ENCODE peak calls at places on chromosomes 2 and 18, in six cellular contexts. R is body of pancreas, B is stomach, F is GM23248, U is IMR-90, C is spleen. K is an unnamed sample.

GRCh38 chr18:14144628-14144895 is 12.3 kb upstream of the ZNF519 start:
- DNase-seq in U (no peak), F (no peak), B (no peak), R (no peak), C (no peak), K (no peak)

GRCh38 chr18:23136326-23137092 is 1.2 kb downstream of the CABLES1 start:
- DNase-seq in F (peak; percentile 67), B (peak; percentile 40), R (no peak), U (no peak), C (peak; percentile 86), K (no peak)

GRCh38 chr18:52046842-52047241 is 293.2 kb upstream of the DCC start:
- DNase-seq in R (no peak), U (no peak), F (no peak), C (no peak), B (no peak), K (no peak)

GRCh38 chr2:142707318-142707717 is 170.1 kb upstream of the KYNU start:
- DNase-seq in R (no peak), B (no peak), U (no peak), F (no peak), C (no peak), K (no peak)

GRCh38 chr2:216298719-216299118 is 73.6 kb downstream of the MARCHF4 start:
- DNase-seq in F (peak; percentile 95), R (no peak), U (peak; percentile 90), C (no peak), B (no peak), K (no peak)

GRCh38 chr2:56287974-56288373 is 104.2 kb downstream of the CCDC85A start:
- DNase-seq in R (no peak), C (no peak), U (no peak), B (no peak), F (peak; percentile 61), K (no peak)

GRCh38 chr18:56402872-56403516 is 235.4 kb downstream of the TXNL1 start:
- DNase-seq in R (no peak), F (peak; percentile 91), B (no peak), U (peak; percentile 90), C (no peak), K (no peak)

GRCh38 chr18:6055711-6056110 is 160.4 kb upstream of the TMEM200C start:
- DNase-seq in F (peak; percentile 82), C (no peak), B (no peak), U (peak; percentile 96), R (no peak), K (no peak)

GRCh38 chr2:33583194-33583938 is 15.7 kb downstream of the FAM98A start:
- DNase-seq in C (no peak), R (peak; percentile 27), U (peak; percentile 52), B (no peak), F (peak; percentile 72), K (peak; percentile 25)

GRCh38 chr2:162840598-162841246 is 2.2 kb upstream of the KCNH7 start:
- DNase-seq in B (peak; percentile 45), F (peak; percentile 62), U (peak; percentile 38), R (peak; percentile 75), C (no peak), K (no peak)
- H3K4me3 ChIP-seq in B (no peak overlapping the region), F (no peak overlapping the region), U (no peak overlapping the region), R (no peak overlapping the region), C (no peak overlapping the region), K (no peak overlapping the region)

GRCh38 chr2:11512431-11512830 is 21.4 kb upstream of the GREB1 start:
- DNase-seq in B (no peak), F (no peak), C (no peak), U (no peak), R (no peak), K (no peak)
- H3K4me1 ChIP-seq in B (no peaks in the 10 kb centered on the region), F (no peaks in the 10 kb centered on the region), C (no peaks in the 10 kb centered on the region), U (no peaks in the 10 kb centered on the region), R (no peaks in the 10 kb centered on the region), K (peaks cover 12% of the 10 kb centered on the region)

DNA sequence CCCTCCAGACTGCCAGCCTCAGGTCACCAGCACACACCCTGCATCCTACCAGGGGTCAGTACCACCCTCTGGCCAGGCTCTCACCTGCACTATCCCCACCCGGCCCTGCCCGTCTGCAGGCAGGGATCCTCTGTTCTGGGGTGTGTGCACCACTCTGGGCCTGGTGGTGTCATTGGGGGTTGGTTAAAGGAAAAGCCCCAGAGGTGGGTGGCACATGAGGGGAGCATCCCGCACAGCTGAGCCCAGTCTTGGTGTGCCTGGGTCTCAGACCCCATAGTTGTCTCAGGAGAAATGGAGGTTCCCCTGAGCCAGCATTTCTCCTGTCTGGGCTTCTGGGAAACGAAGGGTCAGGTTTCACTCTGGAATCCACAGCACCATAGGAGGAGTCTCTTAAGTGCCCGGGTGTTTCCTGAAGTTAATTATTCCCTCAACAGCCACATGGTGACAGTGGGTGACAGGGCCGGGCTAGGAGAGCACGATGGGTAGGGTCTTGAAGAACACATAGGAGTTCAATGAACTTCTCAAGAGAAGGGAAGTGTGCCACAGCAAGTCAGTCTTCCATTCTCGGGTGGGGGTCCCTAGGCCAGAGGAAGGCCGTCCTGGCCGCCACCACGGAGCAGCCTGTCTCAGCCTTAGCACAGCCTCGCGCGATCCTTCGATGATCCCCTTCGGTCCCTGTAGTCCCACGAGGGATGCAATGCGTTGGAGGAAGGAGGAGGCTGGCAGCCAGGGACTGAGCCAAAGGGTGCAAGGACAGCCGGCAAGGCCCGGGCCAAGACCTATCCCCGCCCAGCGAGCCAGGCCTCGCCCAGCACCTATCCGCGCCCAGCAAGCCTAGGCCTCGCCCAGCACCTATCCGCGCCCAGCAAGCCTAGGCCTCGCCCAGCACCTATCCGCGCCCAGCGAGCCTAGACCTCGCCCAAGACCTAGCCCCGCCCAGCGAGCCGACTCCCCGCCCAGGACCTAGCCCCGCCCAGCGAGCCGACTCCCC is 1.1 kb upstream of the FARP2 start:
- DNase-seq in U (peak; percentile 51), R (peak; percentile 93), B (peak; percentile 93), C (peak; percentile 96), F (peak; percentile 36), K (peak; percentile 96)
- H3K4me3 ChIP-seq in U (peak overlapping the region; percentile 27), R (no peak overlapping the region), B (peak overlapping the region; percentile 34), C (peak overlapping the region; percentile 25), F (no peak overlapping the region), K (peak overlapping the region; percentile 45)

GRCh38 chr2:85791704-85792565 is 38.1 kb downstream of the ATOH8 start:
- DNase-seq in U (no peak), B (no peak), R (no peak), F (peak; percentile 47), C (peak; percentile 52), K (no peak)
- H3K4me1 ChIP-seq in U (peaks cover 41% of the 10 kb centered on the region), B (peaks cover 47% of the 10 kb centered on the region), R (peaks cover 29% of the 10 kb centered on the region), F (peaks cover 30% of the 10 kb centered on the region), C (peaks cover 9% of the 10 kb centered on the region), K (peaks cover 7% of the 10 kb centered on the region)

K was measured in BE2C.